ENCODE peak calls at places on chromosomes 7 and 10, in eight cellular contexts. L, J, I, H, B, Y, Z and W are unnamed samples.

GRCh38 chr10:17175551-17175950 is 25.9 kb downstream of the TRDMT1 start:
- DNase-seq in Y (no peak), B (no peak), I (peak), J (no peak), Z (no peak), H (peak), L (no peak), W (peak)

GRCh38 chr7:54817125-54817524 is 58.1 kb upstream of the SEC61G start:
- DNase-seq in L (no peak), I (no peak), Z (no peak), H (no peak), Y (no peak), B (no peak), J (no peak), W (no peak)

GRCh38 chr10:21172774-21173432 is 275.8 kb upstream of the NEBL start:
- DNase-seq in J (no peak), L (no peak), H (no peak), Z (peak), B (peak), Y (no peak), I (peak), W (no peak)

GRCh38 chr7:132480534-132480933 is 95.7 kb downstream of the PLXNA4 start:
- DNase-seq in L (no peak), H (no peak), I (no peak), J (no peak), B (peak), Y (no peak), Z (no peak), W (no peak)

GRCh38 chr10:78335691-78336401 is 302.2 kb downstream of the RPS24 start:
- DNase-seq in J (peak), H (peak), I (peak), B (peak), L (no peak), Y (no peak), Z (peak), W (peak)

GRCh38 chr7:44224216-44224950 is 23.6 kb downstream of the YKT6 start:
- DNase-seq in Z (peak), L (no peak), I (no peak), J (no peak), H (no peak), Y (no peak), B (no peak), W (no peak)

GRCh38 chr7:108454674-108455523 is 1.3 kb downstream of the NRCAM start:
- DNase-seq in B (peak), I (peak), Z (peak), Y (no peak), H (peak), J (peak), L (no peak), W (peak)

GRCh38 chr10:22992075-22992474 is 64.2 kb downstream of the ARMC3 start:
- DNase-seq in Y (peak), I (no peak), H (no peak), B (no peak), Z (no peak), L (no peak), J (no peak), W (no peak)

GRCh38 chr7:140674356-140674800 is 1.6 kb downstream of the ADCK2 start:
- DNase-seq in H (no peak), Y (peak), J (no peak), Z (no peak), B (no peak), L (no peak), I (no peak), W (no peak)